ENCODE peak calls at places on chromosomes 6 and 20, in four cellular contexts. One of them, this sample, is unnamed. For H3K4me1, the result is how much of the 10 kb centered on the place peaks cover.

GRCh38 chr20:50475879-50476292 is 34.3 kb upstream of the PTPN1 start:
- DNase-seq in SK-N-SH: no peak
- DNase-seq in HCT116: no peak
- DNase-seq in DND-41: no peak
- DNase-seq in this sample: no peak

GRCh38 chr20:50980071-50980681 is 21.6 kb downstream of the MOCS3 start:
- DNase-seq in DND-41: no peak
- DNase-seq in HCT116: no peak
- DNase-seq in SK-N-SH: no peak
- DNase-seq in this sample: no peak

GRCh38 chr20:6081236-6081635 is 27.4 kb upstream of the LRRN4 start:
- DNase-seq in DND-41: no peak
- DNase-seq in SK-N-SH: no peak
- DNase-seq in HCT116: no peak
- DNase-seq in this sample: no peak

GRCh38 chr6:111988926-111989325 is 65.0 kb upstream of the CCN6 start:
- DNase-seq in SK-N-SH: no peak
- DNase-seq in DND-41: no peak
- DNase-seq in HCT116: no peak
- DNase-seq in this sample: no peak

GRCh38 chr6:149102324-149102723 is 215.2 kb upstream of the TAB2 start:
- DNase-seq in HCT116: no peak
- DNase-seq in SK-N-SH: no peak
- DNase-seq in DND-41: peak
- DNase-seq in this sample: no peak

GRCh38 chr6:27422651-27423332 is 34.2 kb downstream of the ZNF391 start:
- DNase-seq in SK-N-SH: no peak
- DNase-seq in HCT116: no peak
- DNase-seq in DND-41: no peak
- DNase-seq in this sample: no peak

GRCh38 chr6:43799671-43800623 is 29.9 kb downstream of the VEGFA start:
- DNase-seq in DND-41: peak
- DNase-seq in SK-N-SH: no peak
- DNase-seq in HCT116: no peak
- DNase-seq in this sample: no peak

GRCh38 chr20:19628570-19629134 is 129.4 kb upstream of the RIN2 start:
- DNase-seq in DND-41: peak
- DNase-seq in SK-N-SH: peak
- DNase-seq in HCT116: peak
- DNase-seq in this sample: no peak

GRCh38 chr6:42264146-42264851 is 46.6 kb upstream of the MRPS10 start:
- DNase-seq in HCT116: no peak
- DNase-seq in DND-41: no peak
- DNase-seq in SK-N-SH: no peak
- DNase-seq in this sample: no peak

GRCh38 chr6:14321992-14322772 is 204.6 kb downstream of the CD83 start:
- DNase-seq in DND-41: no peak
- DNase-seq in HCT116: peak
- DNase-seq in SK-N-SH: no peak
- DNase-seq in this sample: no peak

GRCh38 chr6:105757512-105758200 is 328.5 kb upstream of the PRDM1 start:
- DNase-seq in HCT116: no peak
- DNase-seq in DND-41: peak
- DNase-seq in SK-N-SH: no peak
- DNase-seq in this sample: no peak

GRCh38 chr6:136607204-136607931 is 57.1 kb upstream of the MAP7 start:
- DNase-seq in SK-N-SH: no peak
- DNase-seq in DND-41: no peak
- DNase-seq in HCT116: no peak
- DNase-seq in this sample: no peak

GRCh38 chr6:150116195-150116800 is 26.5 kb upstream of the PPP1R14C start:
- DNase-seq in SK-N-SH: no peak
- DNase-seq in DND-41: no peak
- DNase-seq in HCT116: no peak
- DNase-seq in this sample: no peak

GRCh38 chr6:30880563-30881252 is 3.6 kb upstream of the DDR1 start:
- DNase-seq in HCT116: no peak
- DNase-seq in SK-N-SH: peak
- DNase-seq in DND-41: no peak
- DNase-seq in this sample: no peak

GRCh38 chr20:39479196-39479810 is 517.2 kb downstream of the DHX35 start:
- DNase-seq in HCT116: no peak
- DNase-seq in SK-N-SH: no peak
- DNase-seq in DND-41: no peak
- DNase-seq in this sample: no peak

GRCh38 chr6:15359335-15359862 is 113.5 kb downstream of the JARID2 start:
- DNase-seq in DND-41: no peak
- DNase-seq in HCT116: no peak
- DNase-seq in SK-N-SH: no peak
- DNase-seq in this sample: no peak

GRCh38 chr6:12386816-12387215 is 96.7 kb downstream of the EDN1 start:
- DNase-seq in DND-41: no peak
- DNase-seq in SK-N-SH: no peak
- DNase-seq in HCT116: no peak
- DNase-seq in this sample: no peak

GRCh38 chr6:106281088-106281487 is 44.5 kb downstream of the ATG5 start:
- DNase-seq in HCT116: no peak
- DNase-seq in DND-41: no peak
- DNase-seq in SK-N-SH: no peak
- DNase-seq in this sample: no peak

GRCh38 chr20:43895235-43895634 is 19.4 kb upstream of the TOX2 start:
- DNase-seq in SK-N-SH: no peak
- DNase-seq in DND-41: no peak
- DNase-seq in HCT116: no peak
- DNase-seq in this sample: no peak

GRCh38 chr20:54176610-54177009 is 2.8 kb upstream of the CYP24A1 start:
- DNase-seq in HCT116: no peak
- DNase-seq in DND-41: no peak
- DNase-seq in SK-N-SH: no peak
- DNase-seq in this sample: no peak

GRCh38 chr6:30418448-30418847 is 70.9 kb upstream of the HLA-E start:
- DNase-seq in SK-N-SH: no peak
- DNase-seq in DND-41: no peak
- DNase-seq in HCT116: no peak
- DNase-seq in this sample: no peak

GRCh38 chr20:52624270-52624669 is 347.9 kb upstream of the TSHZ2 start:
- DNase-seq in HCT116: no peak
- DNase-seq in SK-N-SH: no peak
- DNase-seq in DND-41: no peak
- DNase-seq in this sample: no peak

GRCh38 chr6:32692019-32692418 is 25.6 kb upstream of the HLA-DQB1 start:
- DNase-seq in HCT116: peak
- DNase-seq in SK-N-SH: no peak
- DNase-seq in DND-41: peak
- DNase-seq in this sample: peak

GRCh38 chr20:13101276-13101675 is 92.5 kb downstream of the SPTLC3 start:
- DNase-seq in SK-N-SH: no peak
- DNase-seq in HCT116: no peak
- DNase-seq in DND-41: no peak
- DNase-seq in this sample: no peak

GRCh38 chr6:56144538-56145324 is 102.6 kb downstream of the COL21A1 start:
- DNase-seq in SK-N-SH: no peak
- DNase-seq in HCT116: no peak
- DNase-seq in DND-41: no peak
- DNase-seq in this sample: no peak

GRCh38 chr6:52551483-52552277 is 25.2 kb downstream of the TRAM2 start:
- DNase-seq in DND-41: no peak
- DNase-seq in HCT116: no peak
- DNase-seq in SK-N-SH: peak
- DNase-seq in this sample: no peak

GRCh38 chr6:13454286-13455221 is 32.8 kb downstream of the GFOD1 start:
- DNase-seq in DND-41: peak
- DNase-seq in HCT116: no peak
- DNase-seq in SK-N-SH: peak
- DNase-seq in this sample: peak

GRCh38 chr6:45163952-45164766 is 164.0 kb upstream of the RUNX2 start:
- DNase-seq in HCT116: peak
- DNase-seq in SK-N-SH: no peak
- DNase-seq in DND-41: no peak
- DNase-seq in this sample: no peak

DNA sequence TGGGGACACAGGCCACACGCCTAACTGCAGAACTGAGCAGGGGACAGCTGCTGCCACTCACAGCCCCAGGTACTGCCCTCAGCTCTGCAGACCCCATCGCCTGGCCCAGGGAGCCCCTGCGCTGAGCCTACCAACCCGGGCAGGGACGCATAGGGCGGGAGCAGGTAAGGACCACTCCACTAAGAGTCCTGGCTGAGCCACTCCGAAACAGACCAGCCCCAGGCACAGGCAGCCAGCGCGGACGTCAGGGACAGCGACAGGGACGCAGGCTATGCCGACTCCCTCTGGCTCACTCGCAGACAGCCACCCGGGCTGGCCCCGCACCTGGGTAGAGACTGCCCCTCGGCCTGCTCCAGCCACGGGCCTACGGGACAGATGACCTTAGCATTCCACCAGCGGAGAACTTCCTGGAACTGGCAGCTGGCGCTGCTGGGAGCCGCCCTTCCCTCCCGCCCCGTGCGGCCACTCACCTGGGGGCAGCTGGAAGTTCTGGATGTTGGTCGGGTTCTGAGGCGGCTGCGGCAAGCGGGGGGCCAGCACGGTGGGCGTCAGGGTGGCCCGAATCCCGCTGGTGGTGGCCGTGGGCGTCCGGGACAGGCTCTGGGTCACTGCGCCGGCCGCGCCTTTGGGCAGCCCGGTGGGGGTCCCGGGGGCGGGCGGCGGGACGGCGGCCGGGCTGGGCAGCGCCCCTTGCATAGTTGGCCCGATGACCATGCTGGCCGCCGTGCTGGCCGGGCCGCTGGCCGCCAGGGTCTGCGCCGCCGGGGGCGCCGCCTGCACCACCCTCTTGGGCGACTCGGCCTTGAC is 1.5 kb downstream of the TAF4 start:
- DNase-seq in HCT116: no peak
- DNase-seq in SK-N-SH: peak
- DNase-seq in DND-41: no peak
- DNase-seq in this sample: no peak
- H3K4me1 ChIP-seq in HCT116: under half
- H3K4me1 ChIP-seq in SK-N-SH: under half
- H3K4me1 ChIP-seq in DND-41: half or more
- H3K4me1 ChIP-seq in this sample: under half

DNA sequence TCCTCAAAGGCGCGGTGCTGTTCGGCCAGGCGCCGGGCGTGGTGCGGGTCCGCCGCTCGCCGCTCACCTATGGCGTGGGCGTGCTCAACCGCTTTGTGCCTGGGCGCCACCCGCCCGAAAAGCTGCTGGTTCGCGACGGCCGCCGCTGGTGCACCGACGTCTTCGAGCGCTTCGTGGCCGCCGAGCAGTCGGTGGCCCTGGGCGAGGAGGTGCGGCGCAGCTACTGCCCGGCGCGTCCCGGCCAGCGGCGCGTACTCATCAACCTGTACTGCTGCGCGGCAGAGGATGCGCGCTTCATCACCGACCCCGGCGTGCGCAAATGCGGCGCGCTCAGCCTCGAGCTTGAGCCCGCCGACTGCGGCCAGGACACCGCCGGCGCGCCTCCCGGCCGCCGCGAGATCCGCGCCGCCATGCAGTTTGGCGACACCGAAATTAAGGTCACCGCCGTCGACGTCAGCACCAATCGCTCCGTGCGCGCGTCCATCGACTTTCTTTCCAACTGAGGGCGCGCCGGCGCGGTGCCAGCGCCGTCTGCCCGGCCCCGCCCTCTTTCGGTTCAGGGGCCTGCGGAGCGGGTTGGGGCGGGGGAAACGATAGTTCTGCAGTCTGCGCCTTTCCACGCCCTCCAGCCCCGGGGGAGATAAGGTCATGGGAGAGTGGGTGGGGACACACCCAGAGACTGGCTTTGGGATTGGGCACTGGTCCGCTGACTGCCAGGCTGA is 15.7 kb downstream of the ADISSP start:
- DNase-seq in DND-41: no peak
- DNase-seq in HCT116: no peak
- DNase-seq in SK-N-SH: peak
- DNase-seq in this sample: peak
- H3K27ac ChIP-seq in DND-41: no peak
- H3K27ac ChIP-seq in HCT116: no peak
- H3K27ac ChIP-seq in SK-N-SH: no peak
- H3K27ac ChIP-seq in this sample: no peak

DNA sequence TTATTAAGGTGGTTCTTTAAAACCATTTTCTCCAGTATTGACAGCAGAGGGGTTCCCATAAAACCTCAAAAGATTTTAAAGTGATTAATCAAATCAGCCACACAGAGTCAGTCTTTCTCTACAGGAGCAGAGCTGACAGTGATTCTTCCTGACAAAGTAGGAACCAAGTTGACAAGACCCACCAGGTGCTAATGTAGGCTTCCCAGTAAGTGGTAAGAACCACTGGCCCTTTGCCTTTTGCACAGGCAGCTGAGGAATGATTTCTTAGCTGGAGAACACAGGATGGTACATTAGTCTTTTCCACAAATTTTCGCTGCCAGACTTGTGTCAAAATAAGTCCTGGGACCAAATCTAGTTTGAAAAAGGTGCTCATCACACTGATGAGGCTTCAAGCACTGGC is 95.8 kb downstream of the ARMC2 start:
- DNase-seq in DND-41: no peak
- DNase-seq in HCT116: no peak
- DNase-seq in SK-N-SH: no peak
- DNase-seq in this sample: no peak
- H3K4me1 ChIP-seq in DND-41: under half
- H3K4me1 ChIP-seq in HCT116: under half
- H3K4me1 ChIP-seq in SK-N-SH: under half
- H3K4me1 ChIP-seq in this sample: under half

GRCh38 chr20:36468149-36469000 is 72.9 kb upstream of the MYL9 start:
- DNase-seq in SK-N-SH: peak
- DNase-seq in DND-41: no peak
- DNase-seq in HCT116: no peak
- DNase-seq in this sample: no peak
- H3K27ac ChIP-seq in SK-N-SH: peak
- H3K27ac ChIP-seq in DND-41: no peak
- H3K27ac ChIP-seq in HCT116: no peak
- H3K27ac ChIP-seq in this sample: no peak

GRCh38 chr20:25252686-25253421 is 5.0 kb downstream of the PYGB start:
- DNase-seq in SK-N-SH: peak
- DNase-seq in HCT116: no peak
- DNase-seq in DND-41: no peak
- DNase-seq in this sample: no peak
- H3K4me1 ChIP-seq in SK-N-SH: under half
- H3K4me1 ChIP-seq in HCT116: under half
- H3K4me1 ChIP-seq in DND-41: under half
- H3K4me1 ChIP-seq in this sample: under half

GRCh38 chr6:134604014-134604676 is 286.2 kb upstream of the SGK1 start:
- DNase-seq in DND-41: no peak
- DNase-seq in HCT116: no peak
- DNase-seq in SK-N-SH: no peak
- DNase-seq in this sample: no peak
- H3K27ac ChIP-seq in DND-41: no peak
- H3K27ac ChIP-seq in HCT116: no peak
- H3K27ac ChIP-seq in SK-N-SH: no peak
- H3K27ac ChIP-seq in this sample: no peak

DNA sequence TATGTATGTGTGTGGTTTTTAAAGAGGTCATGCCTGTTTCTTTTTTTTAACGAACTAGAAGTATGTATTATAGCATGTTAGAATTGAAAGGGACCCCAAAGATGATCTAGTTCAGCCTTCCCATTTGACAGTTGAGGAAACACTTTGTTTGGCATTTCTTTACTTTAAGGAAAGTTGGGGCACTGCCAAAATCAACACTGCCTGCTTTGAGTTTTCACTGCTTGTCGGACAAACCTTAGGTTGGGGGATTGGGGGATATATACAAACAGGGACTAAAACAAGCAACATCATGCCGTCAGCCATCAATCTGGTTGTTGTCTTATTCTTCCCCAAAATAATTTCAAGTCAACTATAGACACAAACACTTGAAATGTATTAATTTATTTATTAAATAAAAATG is 14.1 kb upstream of the CALHM6 start:
- DNase-seq in HCT116: no peak
- DNase-seq in DND-41: no peak
- DNase-seq in SK-N-SH: no peak
- DNase-seq in this sample: no peak
- H3K4me1 ChIP-seq in HCT116: under half
- H3K4me1 ChIP-seq in DND-41: under half
- H3K4me1 ChIP-seq in SK-N-SH: under half
- H3K4me1 ChIP-seq in this sample: under half